ENCODE peak calls at places on chromosome 15, in ten cellular contexts. One of them, this sample, is unnamed.

GRCh38 chr15:63490345-63491034 is 13.9 kb upstream of the USP3 start:
- DNase-seq in thoracic aorta: no peak
- DNase-seq in naive thymus-derived CD4-positive, alpha-beta T cell: no peak
- DNase-seq in heart right ventricle: no peak
- DNase-seq in CD4-positive, CD25-positive, alpha-beta regulatory T cell: no peak
- DNase-seq in heart left ventricle: no peak
- DNase-seq in adrenal gland: no peak
- DNase-seq in transverse colon: no peak
- DNase-seq in breast epithelium: no peak
- DNase-seq in fibroblast of lung: no peak
- DNase-seq in this sample: no peak

GRCh38 chr15:73232771-73233170 is 136.0 kb downstream of the HCN4 start:
- DNase-seq in heart right ventricle: no peak
- DNase-seq in transverse colon: no peak
- DNase-seq in naive thymus-derived CD4-positive, alpha-beta T cell: no peak
- DNase-seq in heart left ventricle: no peak
- DNase-seq in CD4-positive, CD25-positive, alpha-beta regulatory T cell: no peak
- DNase-seq in adrenal gland: no peak
- DNase-seq in thoracic aorta: no peak
- DNase-seq in fibroblast of lung: no peak
- DNase-seq in breast epithelium: no peak
- DNase-seq in this sample: no peak

GRCh38 chr15:72784233-72784876 is 797 bp upstream of the ADPGK start:
- DNase-seq in transverse colon: no peak
- DNase-seq in heart left ventricle: peak; percentile 9
- DNase-seq in naive thymus-derived CD4-positive, alpha-beta T cell: no peak
- DNase-seq in thoracic aorta: no peak
- DNase-seq in fibroblast of lung: peak; percentile 94
- DNase-seq in heart right ventricle: no peak
- DNase-seq in adrenal gland: peak; percentile 37
- DNase-seq in CD4-positive, CD25-positive, alpha-beta regulatory T cell: no peak
- DNase-seq in breast epithelium: no peak
- DNase-seq in this sample: no peak

GRCh38 chr15:70469651-70470555 is 293.5 kb downstream of the UACA start:
- DNase-seq in naive thymus-derived CD4-positive, alpha-beta T cell: no peak
- DNase-seq in breast epithelium: peak; percentile 10
- DNase-seq in CD4-positive, CD25-positive, alpha-beta regulatory T cell: no peak
- DNase-seq in transverse colon: no peak
- DNase-seq in heart right ventricle: no peak
- DNase-seq in fibroblast of lung: no peak
- DNase-seq in heart left ventricle: no peak
- DNase-seq in thoracic aorta: no peak
- DNase-seq in adrenal gland: no peak
- DNase-seq in this sample: no peak

GRCh38 chr15:52728899-52729298 is 49.7 kb upstream of the ATOSA start:
- DNase-seq in heart right ventricle: no peak
- DNase-seq in adrenal gland: no peak
- DNase-seq in thoracic aorta: no peak
- DNase-seq in heart left ventricle: no peak
- DNase-seq in CD4-positive, CD25-positive, alpha-beta regulatory T cell: no peak
- DNase-seq in breast epithelium: no peak
- DNase-seq in fibroblast of lung: no peak
- DNase-seq in naive thymus-derived CD4-positive, alpha-beta T cell: no peak
- DNase-seq in transverse colon: no peak
- DNase-seq in this sample: no peak

GRCh38 chr15:62883938-62884479 is 158.5 kb upstream of the TPM1 start:
- DNase-seq in fibroblast of lung: peak; percentile 20
- DNase-seq in transverse colon: no peak
- DNase-seq in naive thymus-derived CD4-positive, alpha-beta T cell: no peak
- DNase-seq in heart left ventricle: no peak
- DNase-seq in breast epithelium: no peak
- DNase-seq in adrenal gland: no peak
- DNase-seq in heart right ventricle: no peak
- DNase-seq in thoracic aorta: no peak
- DNase-seq in CD4-positive, CD25-positive, alpha-beta regulatory T cell: no peak
- DNase-seq in this sample: no peak

GRCh38 chr15:71353171-71353570 is 237.9 kb downstream of the THSD4 start:
- DNase-seq in naive thymus-derived CD4-positive, alpha-beta T cell: no peak
- DNase-seq in thoracic aorta: no peak
- DNase-seq in heart left ventricle: no peak
- DNase-seq in CD4-positive, CD25-positive, alpha-beta regulatory T cell: no peak
- DNase-seq in breast epithelium: no peak
- DNase-seq in adrenal gland: no peak
- DNase-seq in transverse colon: no peak
- DNase-seq in heart right ventricle: no peak
- DNase-seq in fibroblast of lung: peak; percentile 19
- DNase-seq in this sample: no peak

GRCh38 chr15:64247535-64247905 is 84.7 kb upstream of the PPIB start:
- DNase-seq in naive thymus-derived CD4-positive, alpha-beta T cell: no peak
- DNase-seq in heart left ventricle: no peak
- DNase-seq in transverse colon: no peak
- DNase-seq in CD4-positive, CD25-positive, alpha-beta regulatory T cell: no peak
- DNase-seq in breast epithelium: no peak
- DNase-seq in heart right ventricle: no peak
- DNase-seq in thoracic aorta: no peak
- DNase-seq in fibroblast of lung: no peak
- DNase-seq in adrenal gland: no peak
- DNase-seq in this sample: no peak

DNA sequence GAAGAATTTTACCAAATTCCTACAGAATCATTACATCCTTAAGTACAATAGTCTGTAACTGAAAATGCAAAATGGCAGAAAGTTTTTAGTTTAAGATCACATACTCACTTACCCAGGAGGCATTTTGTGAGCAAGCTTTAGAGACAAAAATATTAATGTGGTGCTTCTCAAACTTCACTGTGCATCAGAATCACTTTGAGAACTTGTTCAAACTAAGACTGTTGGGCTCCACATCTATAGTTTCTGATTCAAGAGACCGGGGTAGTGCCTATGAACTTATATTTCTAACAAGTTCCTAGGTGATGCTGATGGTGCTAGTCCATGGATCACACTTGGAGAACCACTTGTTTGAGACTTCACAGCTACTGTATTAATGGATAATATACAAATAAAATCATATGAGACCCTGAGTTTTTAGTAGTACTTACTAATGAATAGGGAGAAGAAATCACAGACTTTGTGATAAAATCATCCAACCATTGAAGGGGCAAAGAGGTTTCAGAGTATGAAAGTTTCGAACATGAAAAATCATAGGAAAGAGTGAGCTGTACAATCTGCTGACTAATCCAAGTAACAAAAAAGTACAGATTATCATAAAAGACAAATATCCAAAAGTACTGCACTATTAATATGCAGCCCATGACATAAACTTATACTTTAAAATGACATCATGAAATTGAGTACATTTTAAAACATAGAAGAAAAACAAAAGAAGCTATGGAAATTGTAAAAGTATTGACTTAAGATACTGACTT is 110.3 kb downstream of the ADAM10 start:
- DNase-seq in CD4-positive, CD25-positive, alpha-beta regulatory T cell: no peak
- DNase-seq in fibroblast of lung: no peak
- DNase-seq in breast epithelium: no peak
- DNase-seq in heart right ventricle: no peak
- DNase-seq in transverse colon: no peak
- DNase-seq in naive thymus-derived CD4-positive, alpha-beta T cell: no peak
- DNase-seq in adrenal gland: no peak
- DNase-seq in heart left ventricle: no peak
- DNase-seq in thoracic aorta: no peak
- DNase-seq in this sample: no peak
- H3K36me3 ChIP-seq in CD4-positive, CD25-positive, alpha-beta regulatory T cell: peaks cover 55% of the 10 kb centered on the region
- H3K36me3 ChIP-seq in fibroblast of lung: peaks cover 3% of the 10 kb centered on the region
- H3K36me3 ChIP-seq in breast epithelium: no peaks in the 10 kb centered on the region
- H3K36me3 ChIP-seq in heart right ventricle: peaks cover 84% of the 10 kb centered on the region
- H3K36me3 ChIP-seq in transverse colon: peaks cover 30% of the 10 kb centered on the region
- H3K36me3 ChIP-seq in naive thymus-derived CD4-positive, alpha-beta T cell: no peaks in the 10 kb centered on the region
- H3K36me3 ChIP-seq in adrenal gland: no peaks in the 10 kb centered on the region
- H3K36me3 ChIP-seq in heart left ventricle: peaks cover 60% of the 10 kb centered on the region
- H3K36me3 ChIP-seq in thoracic aorta: no peaks in the 10 kb centered on the region
- H3K36me3 ChIP-seq in this sample: no peaks in the 10 kb centered on the region

DNA sequence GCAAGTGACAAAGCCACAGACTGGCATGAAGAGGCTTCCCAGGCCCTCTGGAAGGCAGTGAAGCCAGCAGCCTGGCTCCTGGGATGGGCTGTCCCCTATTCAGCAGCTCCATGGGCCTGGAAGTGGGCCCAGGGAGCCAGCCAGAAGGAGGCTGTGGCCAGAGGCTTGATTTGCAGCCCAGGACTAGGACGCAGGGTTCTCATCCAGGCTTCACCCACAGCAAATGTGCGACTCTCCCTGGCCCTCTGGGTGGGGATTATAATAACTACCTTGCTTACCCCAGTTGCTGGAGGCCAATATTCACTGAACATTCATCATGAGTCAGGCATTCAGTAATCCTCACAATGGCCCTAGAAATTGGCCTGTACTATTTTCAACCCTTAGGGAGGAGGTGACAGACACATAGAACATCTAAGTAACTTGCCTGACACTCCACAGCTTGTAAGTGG is 24.6 kb upstream of the SRP14 start:
- DNase-seq in transverse colon: no peak
- DNase-seq in naive thymus-derived CD4-positive, alpha-beta T cell: no peak
- DNase-seq in adrenal gland: no peak
- DNase-seq in CD4-positive, CD25-positive, alpha-beta regulatory T cell: no peak
- DNase-seq in heart right ventricle: peak; percentile 48
- DNase-seq in heart left ventricle: no peak
- DNase-seq in thoracic aorta: no peak
- DNase-seq in breast epithelium: no peak
- DNase-seq in fibroblast of lung: peak; percentile 46
- DNase-seq in this sample: no peak
- H3K36me3 ChIP-seq in transverse colon: no peaks in the 10 kb centered on the region
- H3K36me3 ChIP-seq in naive thymus-derived CD4-positive, alpha-beta T cell: no peaks in the 10 kb centered on the region
- H3K36me3 ChIP-seq in adrenal gland: no peaks in the 10 kb centered on the region
- H3K36me3 ChIP-seq in CD4-positive, CD25-positive, alpha-beta regulatory T cell: no peaks in the 10 kb centered on the region
- H3K36me3 ChIP-seq in heart right ventricle: no peaks in the 10 kb centered on the region
- H3K36me3 ChIP-seq in heart left ventricle: peaks cover 6% of the 10 kb centered on the region
- H3K36me3 ChIP-seq in thoracic aorta: no peaks in the 10 kb centered on the region
- H3K36me3 ChIP-seq in breast epithelium: no peaks in the 10 kb centered on the region
- H3K36me3 ChIP-seq in fibroblast of lung: no peaks in the 10 kb centered on the region
- H3K36me3 ChIP-seq in this sample: no peaks in the 10 kb centered on the region

GRCh38 chr15:59678171-59678570 is 10.9 kb downstream of the BNIP2 start:
- DNase-seq in adrenal gland: no peak
- DNase-seq in thoracic aorta: no peak
- DNase-seq in CD4-positive, CD25-positive, alpha-beta regulatory T cell: no peak
- DNase-seq in naive thymus-derived CD4-positive, alpha-beta T cell: no peak
- DNase-seq in breast epithelium: no peak
- DNase-seq in heart left ventricle: no peak
- DNase-seq in fibroblast of lung: no peak
- DNase-seq in heart right ventricle: no peak
- DNase-seq in transverse colon: no peak
- DNase-seq in this sample: no peak

GRCh38 chr15:59680346-59680745 is 8.8 kb downstream of the BNIP2 start:
- DNase-seq in naive thymus-derived CD4-positive, alpha-beta T cell: no peak
- DNase-seq in thoracic aorta: no peak
- DNase-seq in adrenal gland: no peak
- DNase-seq in transverse colon: no peak
- DNase-seq in breast epithelium: no peak
- DNase-seq in fibroblast of lung: no peak
- DNase-seq in heart left ventricle: no peak
- DNase-seq in heart right ventricle: no peak
- DNase-seq in CD4-positive, CD25-positive, alpha-beta regulatory T cell: no peak
- DNase-seq in this sample: no peak

GRCh38 chr15:59678620-59679019 is 10.5 kb downstream of the BNIP2 start:
- DNase-seq in fibroblast of lung: no peak
- DNase-seq in transverse colon: no peak
- DNase-seq in heart left ventricle: no peak
- DNase-seq in CD4-positive, CD25-positive, alpha-beta regulatory T cell: no peak
- DNase-seq in breast epithelium: no peak
- DNase-seq in heart right ventricle: no peak
- DNase-seq in thoracic aorta: no peak
- DNase-seq in naive thymus-derived CD4-positive, alpha-beta T cell: no peak
- DNase-seq in adrenal gland: no peak
- DNase-seq in this sample: no peak

GRCh38 chr15:59674501-59674900 is 14.6 kb downstream of the BNIP2 start:
- DNase-seq in fibroblast of lung: no peak
- DNase-seq in CD4-positive, CD25-positive, alpha-beta regulatory T cell: no peak
- DNase-seq in breast epithelium: no peak
- DNase-seq in naive thymus-derived CD4-positive, alpha-beta T cell: no peak
- DNase-seq in transverse colon: no peak
- DNase-seq in heart right ventricle: no peak
- DNase-seq in heart left ventricle: no peak
- DNase-seq in adrenal gland: no peak
- DNase-seq in thoracic aorta: no peak
- DNase-seq in this sample: no peak

DNA sequence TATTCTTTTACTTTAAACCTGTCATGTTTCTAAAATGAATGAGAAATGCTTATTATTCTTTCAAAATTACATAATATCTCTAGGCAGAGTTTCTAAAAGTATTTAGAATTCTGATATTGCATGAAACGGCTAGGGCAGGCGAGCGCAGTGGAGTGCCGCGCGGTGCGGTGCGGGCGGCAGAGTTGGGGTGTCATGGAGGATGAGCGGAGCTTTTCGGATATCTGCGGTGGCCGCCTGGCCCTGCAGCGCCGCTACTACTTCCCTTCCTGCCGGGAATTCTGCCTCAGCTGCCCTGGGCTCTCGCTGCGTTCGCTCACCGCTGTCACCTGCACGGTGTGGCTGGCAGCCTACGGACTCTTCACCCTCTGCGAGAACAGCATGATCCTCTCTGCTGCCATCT is 12.6 kb downstream of the BNIP2 start:
- DNase-seq in thoracic aorta: no peak
- DNase-seq in CD4-positive, CD25-positive, alpha-beta regulatory T cell: no peak
- DNase-seq in breast epithelium: no peak
- DNase-seq in heart left ventricle: no peak
- DNase-seq in naive thymus-derived CD4-positive, alpha-beta T cell: no peak
- DNase-seq in adrenal gland: no peak
- DNase-seq in transverse colon: no peak
- DNase-seq in heart right ventricle: no peak
- DNase-seq in fibroblast of lung: no peak
- DNase-seq in this sample: no peak
- H3K36me3 ChIP-seq in thoracic aorta: peaks cover 77% of the 10 kb centered on the region
- H3K36me3 ChIP-seq in CD4-positive, CD25-positive, alpha-beta regulatory T cell: peaks cover 88% of the 10 kb centered on the region
- H3K36me3 ChIP-seq in breast epithelium: peaks cover 11% of the 10 kb centered on the region
- H3K36me3 ChIP-seq in heart left ventricle: peaks cover 100% of the 10 kb centered on the region
- H3K36me3 ChIP-seq in naive thymus-derived CD4-positive, alpha-beta T cell: peaks cover 14% of the 10 kb centered on the region
- H3K36me3 ChIP-seq in adrenal gland: no peaks in the 10 kb centered on the region
- H3K36me3 ChIP-seq in transverse colon: peaks cover 96% of the 10 kb centered on the region
- H3K36me3 ChIP-seq in heart right ventricle: peaks cover 100% of the 10 kb centered on the region
- H3K36me3 ChIP-seq in fibroblast of lung: peaks cover 15% of the 10 kb centered on the region
- H3K36me3 ChIP-seq in this sample: no peaks in the 10 kb centered on the region

DNA sequence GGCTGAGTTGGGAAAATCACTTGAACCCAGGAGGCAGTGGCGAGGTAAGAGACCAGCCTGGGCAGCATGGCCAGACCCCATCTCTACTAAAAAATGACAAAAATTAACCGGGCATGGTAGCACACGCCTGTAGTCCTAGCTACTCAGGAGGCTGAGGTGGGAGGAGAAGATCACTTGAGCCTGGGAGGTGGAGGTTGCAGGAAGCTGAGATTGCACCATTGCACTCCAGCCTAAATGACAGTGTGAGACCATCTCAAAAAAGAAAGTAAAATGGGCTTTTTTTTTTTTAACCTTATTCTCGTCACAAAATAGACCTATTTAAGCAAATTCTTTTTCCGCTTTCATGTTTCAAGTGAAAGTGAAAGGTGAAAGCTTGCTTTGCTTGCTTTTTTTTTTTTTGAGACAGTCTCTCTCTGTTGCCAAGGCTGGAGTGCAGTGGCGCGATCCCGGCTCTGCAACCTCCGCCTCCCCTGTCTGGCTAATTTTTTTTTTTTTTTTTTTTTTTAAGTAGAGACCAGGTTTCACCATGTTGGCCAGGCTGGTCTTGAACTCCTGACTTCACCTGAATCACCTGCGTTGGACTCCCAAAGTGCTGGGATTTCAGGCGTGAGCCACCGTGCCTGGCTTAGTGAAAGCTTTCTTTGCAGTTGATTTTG is 3.6 kb downstream of the PDIA3 start:
- DNase-seq in CD4-positive, CD25-positive, alpha-beta regulatory T cell: peak; percentile 34
- DNase-seq in heart right ventricle: no peak
- DNase-seq in heart left ventricle: no peak
- DNase-seq in fibroblast of lung: no peak
- DNase-seq in naive thymus-derived CD4-positive, alpha-beta T cell: peak; percentile 78
- DNase-seq in thoracic aorta: no peak
- DNase-seq in transverse colon: no peak
- DNase-seq in breast epithelium: no peak
- DNase-seq in adrenal gland: peak; percentile 38
- DNase-seq in this sample: no peak
- H3K36me3 ChIP-seq in CD4-positive, CD25-positive, alpha-beta regulatory T cell: peaks cover 26% of the 10 kb centered on the region
- H3K36me3 ChIP-seq in heart right ventricle: peaks cover 43% of the 10 kb centered on the region
- H3K36me3 ChIP-seq in heart left ventricle: peaks cover 33% of the 10 kb centered on the region
- H3K36me3 ChIP-seq in fibroblast of lung: peaks cover 1% of the 10 kb centered on the region
- H3K36me3 ChIP-seq in naive thymus-derived CD4-positive, alpha-beta T cell: no peaks in the 10 kb centered on the region
- H3K36me3 ChIP-seq in thoracic aorta: peaks cover 3% of the 10 kb centered on the region
- H3K36me3 ChIP-seq in transverse colon: peaks cover 6% of the 10 kb centered on the region
- H3K36me3 ChIP-seq in breast epithelium: no peaks in the 10 kb centered on the region
- H3K36me3 ChIP-seq in adrenal gland: no peaks in the 10 kb centered on the region
- H3K36me3 ChIP-seq in this sample: peaks cover 11% of the 10 kb centered on the region